ENCODE peak calls at places on chromosomes 1 and 21, in eight cellular contexts. H is uterus, X is body of pancreas, P is heart right ventricle, B is left ventricle myocardium inferior, O is sigmoid colon, W is PC-3, E is K562. T is an unnamed sample.
A peak's percentile ranks its signal among the peaks of the same experiment; 100 is the strongest.

GRCh38 chr1:119582801-119583200 is 65.3 kb downstream of the ZNF697 start:
- DNase-seq in H (no peak), X (peak; percentile 37), P (peak; percentile 27), B (peak; percentile 29), O (no peak), W (peak; percentile 82), E (peak; percentile 42), T (no peak)

GRCh38 chr21:28734522-28735175 is 258.0 kb downstream of the LTN1 start:
- DNase-seq in H (no peak), X (no peak), P (no peak), B (no peak), O (no peak), W (no peak), E (no peak), T (no peak)

GRCh38 chr1:61581241-61581640 is 143.7 kb downstream of the TM2D1 start:
- DNase-seq in H (no peak), X (no peak), P (no peak), B (no peak), O (no peak), W (no peak), E (no peak), T (no peak)

GRCh38 chr21:35406600-35406999 is 357.5 kb upstream of the RUNX1 start:
- DNase-seq in H (no peak), X (no peak), P (no peak), B (no peak), O (no peak), W (no peak), E (no peak), T (no peak)

GRCh38 chr1:173409613-173410012 is 67.5 kb upstream of the PRDX6 start:
- DNase-seq in H (no peak), X (no peak), P (peak; percentile 42), B (peak; percentile 44), O (no peak), W (peak; percentile 94), E (no peak), T (no peak)

GRCh38 chr1:9890224-9890731 is 19.8 kb downstream of the CTNNBIP1 start:
- DNase-seq in H (peak; percentile 58), X (peak; percentile 38), P (peak; percentile 52), B (peak; percentile 60), O (peak; percentile 85), W (peak; percentile 94), E (no peak), T (no peak)

GRCh38 chr1:63173161-63173560 is 149.2 kb upstream of the FOXD3 start:
- DNase-seq in H (no peak), X (no peak), P (no peak), B (no peak), O (no peak), W (no peak), E (no peak), T (no peak)

GRCh38 chr1:960371-961131 is at the start of gene KLHL17:
- DNase-seq in H (peak; percentile 70), X (peak; percentile 71), P (peak; percentile 85), B (peak; percentile 80), O (no peak), W (peak; percentile 73), E (peak; percentile 87), T (no peak)

GRCh38 chr21:42383331-42383730 is 12.5 kb downstream of the TMPRSS3 start:
- DNase-seq in H (no peak), X (no peak), P (no peak), B (no peak), O (no peak), W (no peak), E (no peak), T (no peak)

GRCh38 chr21:42379425-42380215 is 13.3 kb upstream of the TFF1 start:
- DNase-seq in H (no peak), X (no peak), P (no peak), B (no peak), O (peak; percentile 21), W (no peak), E (no peak), T (no peak)

GRCh38 chr21:42384184-42384583 is 11.7 kb downstream of the TMPRSS3 start:
- DNase-seq in H (no peak), X (no peak), P (no peak), B (no peak), O (no peak), W (no peak), E (no peak), T (no peak)

GRCh38 chr21:42382915-42383314 is 12.9 kb downstream of the TMPRSS3 start:
- DNase-seq in H (no peak), X (no peak), P (no peak), B (no peak), O (no peak), W (no peak), E (no peak), T (no peak)

GRCh38 chr21:42381347-42381984 is 14.4 kb downstream of the TMPRSS3 start:
- DNase-seq in H (no peak), X (peak; percentile 70), P (no peak), B (no peak), O (no peak), W (peak; percentile 77), E (no peak), T (no peak)
- TF ChIP-seq CTCF in H (no peak), X (peak; percentile 76), P (peak; percentile 24), B (peak; percentile 51), O (no peak), W (peak; percentile 98), E (peak; percentile 98), T (no peak)

GRCh38 chr1:180171691-180172090 is 17.0 kb downstream of the QSOX1 start:
- DNase-seq in H (no peak), X (no peak), P (no peak), B (no peak), O (peak; percentile 35), W (no peak), E (no peak), T (no peak)
- H3K27ac ChIP-seq in H (no peak overlapping the region), X (no peak overlapping the region), P (no peak overlapping the region), B (no peak overlapping the region), O (no peak overlapping the region), W (no peak overlapping the region), E (no peak overlapping the region), T (no peak overlapping the region)

DNA sequence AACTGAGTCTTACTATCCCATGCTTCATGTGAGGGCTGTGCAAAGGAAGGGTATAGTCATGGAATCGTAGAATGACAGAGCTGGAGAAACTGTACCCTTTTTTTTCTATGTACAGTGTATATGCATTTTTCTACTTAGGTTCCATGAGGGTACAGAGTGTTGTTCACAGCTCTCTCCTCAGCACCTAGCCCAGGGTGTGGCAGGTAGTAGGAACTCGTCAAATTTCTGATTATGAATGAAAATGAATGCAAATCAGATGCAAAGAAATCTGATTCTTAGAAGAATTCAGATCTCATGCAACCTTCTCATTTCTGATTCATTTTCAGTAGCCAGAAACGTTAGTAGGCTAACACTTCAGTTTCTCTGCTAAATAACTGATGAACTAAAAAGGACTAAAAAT is 18.1 kb upstream of the HHAT start:
- DNase-seq in H (no peak), X (no peak), P (no peak), B (no peak), O (no peak), W (no peak), E (no peak), T (no peak)
- H3K4me3 ChIP-seq in H (no peak overlapping the region), X (no peak overlapping the region), P (no peak overlapping the region), B (peak overlapping the region; percentile 62), O (no peak overlapping the region), W (peak overlapping the region; percentile 68), E (no peak overlapping the region), T (no peak overlapping the region)

GRCh38 chr1:94669213-94669612 is 127.7 kb upstream of the F3 start:
- DNase-seq in H (no peak), X (no peak), P (no peak), B (no peak), O (no peak), W (no peak), E (no peak), T (no peak)
- TF ChIP-seq CTCF in H (no peak), X (no peak), P (no peak), B (no peak), O (no peak), W (no peak), E (no peak), T (no peak)

GRCh38 chr1:66439028-66439427 is 94.9 kb upstream of the SGIP1 start:
- DNase-seq in H (no peak), X (no peak), P (no peak), B (no peak), O (no peak), W (peak; percentile 36), E (no peak), T (no peak)

GRCh38 chr1:66435541-66435940 is 98.4 kb upstream of the SGIP1 start:
- DNase-seq in H (no peak), X (no peak), P (no peak), B (no peak), O (no peak), W (no peak), E (no peak), T (no peak)

GRCh38 chr1:66436378-66437135 is 97.4 kb upstream of the SGIP1 start:
- DNase-seq in H (no peak), X (no peak), P (no peak), B (no peak), O (no peak), W (peak; percentile 87), E (no peak), T (no peak)

GRCh38 chr1:66437136-66437401 is 96.9 kb upstream of the SGIP1 start:
- DNase-seq in H (no peak), X (no peak), P (no peak), B (no peak), O (no peak), W (no peak), E (no peak), T (no peak)

GRCh38 chr1:66438062-66438970 is 95.6 kb upstream of the SGIP1 start:
- DNase-seq in H (no peak), X (no peak), P (no peak), B (no peak), O (no peak), W (peak; percentile 41), E (no peak), T (no peak)
- H3K27ac ChIP-seq in H (no peak overlapping the region), X (no peak overlapping the region), P (no peak overlapping the region), B (no peak overlapping the region), O (peak overlapping the region; percentile 19), W (peak overlapping the region; percentile 53), E (no peak overlapping the region), T (no peak overlapping the region)

T was measured in coronary artery.